ENCODE peak calls at places on chromosomes 12 and 14, in four cellular contexts. One of them, this sample, is unnamed.

GRCh38 chr12:89960011-89960507 is 251.4 kb upstream of the ATP2B1 start:
- DNase-seq in K562: no peak
- DNase-seq in HepG2: no peak
- DNase-seq in GM12878: peak
- DNase-seq in this sample: no peak

GRCh38 chr14:50910495-50911420 is 33.5 kb downstream of the PYGL start:
- DNase-seq in HepG2: no peak
- DNase-seq in K562: no peak
- DNase-seq in GM12878: no peak
- DNase-seq in this sample: no peak

GRCh38 chr12:93500667-93501066 is 33.4 kb downstream of the MRPL42 start:
- DNase-seq in K562: no peak
- DNase-seq in GM12878: no peak
- DNase-seq in HepG2: no peak
- DNase-seq in this sample: no peak

GRCh38 chr12:100337299-100337698 is 19.6 kb upstream of the SLC17A8 start:
- DNase-seq in GM12878: no peak
- DNase-seq in K562: no peak
- DNase-seq in HepG2: no peak
- DNase-seq in this sample: no peak

GRCh38 chr14:92987713-92988510 is 65.0 kb downstream of the CHGA start:
- DNase-seq in K562: no peak
- DNase-seq in GM12878: no peak
- DNase-seq in HepG2: no peak
- DNase-seq in this sample: no peak

GRCh38 chr12:3076730-3077571 is at the start of gene TSPAN9:
- DNase-seq in HepG2: peak
- DNase-seq in K562: peak
- DNase-seq in GM12878: no peak
- DNase-seq in this sample: peak

GRCh38 chr12:57605308-57606015 is 838 bp downstream of the DTX3 start:
- DNase-seq in HepG2: no peak
- DNase-seq in GM12878: no peak
- DNase-seq in K562: no peak
- DNase-seq in this sample: no peak

GRCh38 chr12:71057330-71057729 is 100.5 kb downstream of the TSPAN8 start:
- DNase-seq in K562: no peak
- DNase-seq in GM12878: no peak
- DNase-seq in HepG2: no peak
- DNase-seq in this sample: no peak

GRCh38 chr12:90407841-90408240 is 547.1 kb downstream of the CCER1 start:
- DNase-seq in GM12878: no peak
- DNase-seq in K562: no peak
- DNase-seq in HepG2: no peak
- DNase-seq in this sample: no peak

GRCh38 chr12:118061876-118062791 is 1.2 kb upstream of the WSB2 start:
- DNase-seq in K562: peak
- DNase-seq in GM12878: no peak
- DNase-seq in HepG2: no peak
- DNase-seq in this sample: no peak

GRCh38 chr14:22781606-22782000 is 15.1 kb downstream of the OXA1L start:
- DNase-seq in GM12878: no peak
- DNase-seq in K562: no peak
- DNase-seq in HepG2: no peak
- DNase-seq in this sample: no peak

GRCh38 chr14:57753821-57754220 is 112.1 kb downstream of the SLC35F4 start:
- DNase-seq in HepG2: no peak
- DNase-seq in GM12878: no peak
- DNase-seq in K562: no peak
- DNase-seq in this sample: no peak

GRCh38 chr12:91984571-91984970 is 161.1 kb downstream of the BTG1 start:
- DNase-seq in HepG2: no peak
- DNase-seq in K562: no peak
- DNase-seq in GM12878: no peak
- DNase-seq in this sample: no peak

GRCh38 chr14:22520235-22520634 is 68.8 kb downstream of the DAD1 start:
- DNase-seq in GM12878: no peak
- DNase-seq in HepG2: no peak
- DNase-seq in K562: peak
- DNase-seq in this sample: no peak

GRCh38 chr14:23053426-23053825 is 3.9 kb downstream of the CDH24 start:
- DNase-seq in K562: no peak
- DNase-seq in HepG2: no peak
- DNase-seq in GM12878: no peak
- DNase-seq in this sample: no peak

GRCh38 chr14:84340938-84341337 is 1189.0 kb upstream of the FLRT2 start:
- DNase-seq in K562: no peak
- DNase-seq in GM12878: no peak
- DNase-seq in HepG2: no peak
- DNase-seq in this sample: no peak

GRCh38 chr12:103884316-103884715 is 43.3 kb upstream of the NT5DC3 start:
- DNase-seq in GM12878: no peak
- DNase-seq in K562: peak
- DNase-seq in HepG2: no peak
- DNase-seq in this sample: no peak

GRCh38 chr12:118436002-118436724 is 59.8 kb downstream of the SUDS3 start:
- DNase-seq in HepG2: no peak
- DNase-seq in K562: no peak
- DNase-seq in GM12878: no peak
- DNase-seq in this sample: no peak

GRCh38 chr12:3049596-3050314 is 27.4 kb upstream of the TSPAN9 start:
- DNase-seq in HepG2: no peak
- DNase-seq in K562: peak
- DNase-seq in GM12878: no peak
- DNase-seq in this sample: no peak

GRCh38 chr14:96261053-96261452 is 5.0 kb downstream of the BDKRB1 start:
- DNase-seq in GM12878: no peak
- DNase-seq in HepG2: no peak
- DNase-seq in K562: no peak
- DNase-seq in this sample: no peak

GRCh38 chr14:74978416-74978947 is 23.1 kb upstream of the PGF start:
- DNase-seq in GM12878: no peak
- DNase-seq in HepG2: no peak
- DNase-seq in K562: peak
- DNase-seq in this sample: peak

GRCh38 chr14:56561586-56561985 is 18.0 kb upstream of the TMEM260 start:
- DNase-seq in K562: no peak
- DNase-seq in HepG2: no peak
- DNase-seq in GM12878: no peak
- DNase-seq in this sample: no peak

GRCh38 chr14:91142214-91142668 is 28.4 kb downstream of the DGLUCY start:
- DNase-seq in K562: no peak
- DNase-seq in GM12878: peak
- DNase-seq in HepG2: no peak
- DNase-seq in this sample: no peak

GRCh38 chr12:100185361-100185894 is 15.2 kb upstream of the ACTR6 start:
- DNase-seq in K562: no peak
- DNase-seq in GM12878: peak
- DNase-seq in HepG2: no peak
- DNase-seq in this sample: no peak

GRCh38 chr12:70982991-70983390 is 62.5 kb upstream of the PTPRR start:
- DNase-seq in HepG2: no peak
- DNase-seq in GM12878: no peak
- DNase-seq in K562: no peak
- DNase-seq in this sample: no peak

GRCh38 chr14:35347323-35348043 is 55.3 kb downstream of the PSMA6 start:
- DNase-seq in HepG2: peak
- DNase-seq in K562: no peak
- DNase-seq in GM12878: no peak
- DNase-seq in this sample: no peak

GRCh38 chr14:104138098-104138890 is at the start of gene KIF26A:
- DNase-seq in K562: peak
- DNase-seq in GM12878: no peak
- DNase-seq in HepG2: no peak
- DNase-seq in this sample: peak

GRCh38 chr14:33505295-33505962 is 445.4 kb downstream of the EGLN3 start:
- DNase-seq in HepG2: no peak
- DNase-seq in K562: no peak
- DNase-seq in GM12878: no peak
- DNase-seq in this sample: no peak

GRCh38 chr12:4011597-4011996 is 138.4 kb upstream of the PARP11 start:
- DNase-seq in K562: no peak
- DNase-seq in HepG2: peak
- DNase-seq in GM12878: no peak
- DNase-seq in this sample: no peak

DNA sequence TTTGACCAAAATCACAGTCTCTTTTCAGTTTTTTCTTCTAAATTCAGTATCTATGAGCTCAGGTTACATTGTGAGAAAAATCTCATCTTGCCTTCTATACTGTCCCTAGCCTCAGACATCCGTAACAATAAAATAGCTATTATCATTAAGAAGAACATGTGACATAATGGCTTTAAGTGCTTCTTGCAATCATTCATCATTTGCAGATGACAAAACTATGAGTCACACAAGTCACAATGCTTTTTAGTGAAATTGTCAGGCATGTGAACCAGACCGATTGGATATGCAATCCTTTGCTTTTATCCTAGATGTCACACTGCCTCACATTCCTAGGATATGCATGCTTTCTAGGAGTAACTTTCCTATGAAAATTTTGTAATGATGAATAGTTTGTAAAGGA is 313.1 kb downstream of the SLC6A15 start:
- DNase-seq in HepG2: no peak
- DNase-seq in K562: no peak
- DNase-seq in GM12878: no peak
- DNase-seq in this sample: peak
- TF ChIP-seq FOXM1 in HepG2: no peak
- TF ChIP-seq FOXM1 in K562: no peak
- TF ChIP-seq FOXM1 in GM12878: no peak
- TF ChIP-seq FOXM1 in this sample: no peak

GRCh38 chr14:100858838-100859220 is 32.9 kb downstream of the MEG3 start:
- DNase-seq in HepG2: no peak
- DNase-seq in K562: no peak
- DNase-seq in GM12878: no peak
- DNase-seq in this sample: no peak

GRCh38 chr14:100857196-100857922 is 31.4 kb downstream of the MEG3 start:
- DNase-seq in K562: no peak
- DNase-seq in GM12878: no peak
- DNase-seq in HepG2: no peak
- DNase-seq in this sample: no peak

GRCh38 chr14:100859781-100860180 is 33.9 kb downstream of the MEG3 start:
- DNase-seq in HepG2: no peak
- DNase-seq in K562: no peak
- DNase-seq in GM12878: no peak
- DNase-seq in this sample: no peak

GRCh38 chr14:100856056-100856950 is 30.4 kb downstream of the MEG3 start:
- DNase-seq in GM12878: no peak
- DNase-seq in K562: no peak
- DNase-seq in HepG2: no peak
- DNase-seq in this sample: no peak

GRCh38 chr14:100857923-100858837 is 32.3 kb downstream of the MEG3 start:
- DNase-seq in HepG2: no peak
- DNase-seq in K562: no peak
- DNase-seq in GM12878: no peak
- DNase-seq in this sample: no peak
- TF ChIP-seq FOXK2 in HepG2: no peak
- TF ChIP-seq FOXK2 in K562: no peak
- TF ChIP-seq FOXK2 in GM12878: no peak
- TF ChIP-seq FOXK2 in this sample: no peak

DNA sequence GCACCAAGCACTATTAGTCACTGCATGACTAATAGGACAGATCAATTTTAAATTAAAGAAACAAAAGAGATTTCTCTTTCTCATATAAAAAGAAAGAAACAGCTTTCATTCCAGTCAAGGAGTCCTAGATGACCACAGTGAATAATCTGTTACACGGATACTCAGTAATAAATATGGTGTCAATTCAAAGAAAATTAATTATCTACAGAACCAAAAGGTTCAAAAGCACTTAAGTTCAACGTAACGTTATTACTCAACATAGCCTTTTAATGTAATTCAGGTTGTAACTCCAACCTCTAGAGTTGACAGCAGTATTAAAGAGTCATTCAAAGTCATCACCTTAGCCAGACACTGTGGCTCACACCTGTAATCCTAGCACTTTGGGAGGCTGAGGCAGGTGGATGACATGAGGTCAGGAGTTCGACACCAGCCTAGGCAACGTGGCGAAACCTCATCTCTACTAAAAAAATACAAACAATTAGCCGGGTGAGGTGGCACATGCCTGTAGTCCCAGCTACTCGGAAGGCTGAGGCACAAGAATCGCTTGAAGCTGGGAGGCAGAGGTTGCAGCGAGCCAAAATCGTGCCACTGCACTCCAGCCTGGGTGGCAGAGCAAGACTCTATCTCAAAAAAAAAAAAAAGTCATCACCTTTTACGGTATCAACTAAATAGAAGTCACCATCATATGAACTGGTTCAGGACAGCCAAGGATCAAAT is 4.4 kb downstream of the PPTC7 start:
- DNase-seq in K562: no peak
- DNase-seq in GM12878: no peak
- DNase-seq in HepG2: no peak
- DNase-seq in this sample: no peak
- TF ChIP-seq TARDBP in K562: no peak
- TF ChIP-seq TARDBP in GM12878: no peak
- TF ChIP-seq TARDBP in HepG2: no peak
- TF ChIP-seq TARDBP in this sample: no peak

GRCh38 chr12:19194963-19195362 is 65.4 kb downstream of the PLEKHA5 start:
- DNase-seq in HepG2: no peak
- DNase-seq in GM12878: no peak
- DNase-seq in K562: no peak
- DNase-seq in this sample: no peak

GRCh38 chr12:19199322-19199721 is 69.8 kb downstream of the PLEKHA5 start:
- DNase-seq in K562: no peak
- DNase-seq in HepG2: no peak
- DNase-seq in GM12878: no peak
- DNase-seq in this sample: no peak

GRCh38 chr12:19200261-19200660 is 70.7 kb downstream of the PLEKHA5 start:
- DNase-seq in HepG2: no peak
- DNase-seq in GM12878: no peak
- DNase-seq in K562: no peak
- DNase-seq in this sample: no peak

GRCh38 chr12:19198272-19198671 is 68.7 kb downstream of the PLEKHA5 start:
- DNase-seq in HepG2: no peak
- DNase-seq in K562: no peak
- DNase-seq in GM12878: no peak
- DNase-seq in this sample: no peak

DNA sequence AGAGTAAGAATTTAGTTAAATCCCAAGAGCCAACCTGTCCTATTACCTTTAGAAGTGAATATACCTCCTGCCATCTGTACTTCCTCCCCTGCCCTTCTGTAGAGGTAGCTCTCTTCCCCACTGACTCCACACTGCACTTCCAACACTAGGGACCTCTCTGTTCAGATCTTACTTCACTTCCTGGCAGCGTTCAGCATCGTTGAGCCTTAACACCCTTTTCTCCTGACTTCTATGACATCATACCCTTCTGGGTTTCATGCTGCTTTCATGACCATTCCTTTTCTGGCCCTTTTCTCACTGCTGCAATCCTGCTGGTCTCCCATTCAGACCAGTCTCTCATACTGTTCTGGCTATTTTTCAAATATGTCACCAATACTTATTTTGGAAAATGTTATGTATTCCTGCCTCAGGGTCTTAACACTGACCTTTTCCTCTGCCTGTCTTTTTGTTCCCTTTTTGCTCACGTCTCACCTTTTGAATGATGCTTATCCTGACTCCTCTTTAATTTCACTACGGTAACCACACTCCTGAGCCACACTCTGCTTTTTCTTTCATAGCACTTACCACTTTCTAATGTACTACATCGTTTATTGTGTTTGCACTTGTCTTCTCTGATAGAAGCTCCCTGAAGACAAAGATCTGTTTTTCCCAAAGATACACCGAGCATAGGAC is 67.6 kb downstream of the PLEKHA5 start:
- DNase-seq in K562: no peak
- DNase-seq in GM12878: no peak
- DNase-seq in HepG2: no peak
- DNase-seq in this sample: no peak
- TF ChIP-seq FOXM1 in K562: no peak
- TF ChIP-seq FOXM1 in GM12878: no peak
- TF ChIP-seq FOXM1 in HepG2: no peak
- TF ChIP-seq FOXM1 in this sample: no peak

This sample was measured in HEK293T.